ENCODE peak calls at places on chromosomes 16 and 17, in nine cellular contexts. One of them, this sample, is unnamed.

GRCh38 chr16:81158964-81159363 is 62.8 kb upstream of the GCSH start:
- DNase-seq in neural progenitor cell: peak; percentile 30
- DNase-seq in PC-3: no peak
- DNase-seq in A673: no peak
- DNase-seq in H1: no peak
- DNase-seq in GM23248: no peak
- DNase-seq in PC-9: no peak
- DNase-seq in GM23338: no peak
- DNase-seq in GM12878: no peak
- DNase-seq in this sample: no peak

GRCh38 chr17:43532581-43532980 is 13.6 kb downstream of the ETV4 start:
- DNase-seq in neural progenitor cell: no peak
- DNase-seq in PC-3: no peak
- DNase-seq in A673: no peak
- DNase-seq in H1: no peak
- DNase-seq in GM23248: no peak
- DNase-seq in PC-9: no peak
- DNase-seq in GM23338: no peak
- DNase-seq in GM12878: no peak
- DNase-seq in this sample: no peak

GRCh38 chr16:77788196-77789084 is at the start of gene VAT1L:
- DNase-seq in neural progenitor cell: peak; percentile 78
- DNase-seq in PC-3: no peak
- DNase-seq in A673: no peak
- DNase-seq in H1: peak; percentile 7
- DNase-seq in GM23248: peak; percentile 79
- DNase-seq in PC-9: no peak
- DNase-seq in GM23338: peak; percentile 78
- DNase-seq in GM12878: no peak
- DNase-seq in this sample: no peak

GRCh38 chr16:83769397-83770008 is 38.3 kb upstream of the HSBP1 start:
- DNase-seq in neural progenitor cell: no peak
- DNase-seq in PC-3: no peak
- DNase-seq in A673: no peak
- DNase-seq in H1: no peak
- DNase-seq in GM23248: no peak
- DNase-seq in PC-9: no peak
- DNase-seq in GM23338: peak; percentile 30
- DNase-seq in GM12878: no peak
- DNase-seq in this sample: no peak

GRCh38 chr16:51971184-51971583 is 575.8 kb downstream of the TOX3 start:
- DNase-seq in neural progenitor cell: peak; percentile 55
- DNase-seq in PC-3: no peak
- DNase-seq in A673: peak; percentile 74
- DNase-seq in H1: no peak
- DNase-seq in GM23248: peak; percentile 71
- DNase-seq in PC-9: no peak
- DNase-seq in GM23338: peak; percentile 72
- DNase-seq in GM12878: no peak
- DNase-seq in this sample: no peak

GRCh38 chr17:50274142-50274944 is at the start of gene TMEM92:
- DNase-seq in neural progenitor cell: peak; percentile 90
- DNase-seq in PC-3: peak; percentile 87
- DNase-seq in A673: peak; percentile 65
- DNase-seq in H1: peak; percentile 69
- DNase-seq in GM23248: peak; percentile 45
- DNase-seq in PC-9: peak; percentile 87
- DNase-seq in GM23338: peak; percentile 96
- DNase-seq in GM12878: no peak
- DNase-seq in this sample: no peak

GRCh38 chr17:55606431-55606830 is 95.2 kb upstream of the SMIM36 start:
- DNase-seq in neural progenitor cell: no peak
- DNase-seq in PC-3: no peak
- DNase-seq in A673: no peak
- DNase-seq in H1: no peak
- DNase-seq in GM23248: no peak
- DNase-seq in PC-9: no peak
- DNase-seq in GM23338: no peak
- DNase-seq in GM12878: no peak
- DNase-seq in this sample: no peak

GRCh38 chr17:63445571-63446217 is 412 bp downstream of the CYB561 start:
- DNase-seq in neural progenitor cell: peak; percentile 83
- DNase-seq in PC-3: peak; percentile 66
- DNase-seq in A673: no peak
- DNase-seq in H1: no peak
- DNase-seq in GM23248: peak; percentile 84
- DNase-seq in PC-9: peak; percentile 70
- DNase-seq in GM23338: peak; percentile 72
- DNase-seq in GM12878: no peak
- DNase-seq in this sample: no peak

GRCh38 chr17:78746263-78746948 is 35.7 kb downstream of the CYTH1 start:
- DNase-seq in neural progenitor cell: no peak
- DNase-seq in PC-3: no peak
- DNase-seq in A673: no peak
- DNase-seq in H1: no peak
- DNase-seq in GM23248: no peak
- DNase-seq in PC-9: no peak
- DNase-seq in GM23338: peak; percentile 60
- DNase-seq in GM12878: no peak
- DNase-seq in this sample: no peak

GRCh38 chr17:65231662-65232335 is 94.6 kb downstream of the RGS9 start:
- DNase-seq in neural progenitor cell: peak; percentile 88
- DNase-seq in PC-3: peak; percentile 91
- DNase-seq in A673: peak; percentile 81
- DNase-seq in H1: peak; percentile 70
- DNase-seq in GM23248: peak; percentile 95
- DNase-seq in PC-9: peak; percentile 63
- DNase-seq in GM23338: peak; percentile 92
- DNase-seq in GM12878: peak; percentile 12
- DNase-seq in this sample: no peak

GRCh38 chr17:36703860-36704266 is 102.5 kb downstream of the MRM1 start:
- DNase-seq in neural progenitor cell: peak; percentile 94
- DNase-seq in PC-3: peak; percentile 15
- DNase-seq in A673: peak; percentile 33
- DNase-seq in H1: no peak
- DNase-seq in GM23248: peak; percentile 46
- DNase-seq in PC-9: peak; percentile 43
- DNase-seq in GM23338: peak; percentile 94
- DNase-seq in GM12878: no peak
- DNase-seq in this sample: no peak

GRCh38 chr17:9401434-9401833 is 174.2 kb downstream of the STX8 start:
- DNase-seq in neural progenitor cell: no peak
- DNase-seq in PC-3: peak; percentile 37
- DNase-seq in A673: no peak
- DNase-seq in H1: no peak
- DNase-seq in GM23248: peak; percentile 43
- DNase-seq in PC-9: peak; percentile 18
- DNase-seq in GM23338: peak; percentile 15
- DNase-seq in GM12878: no peak
- DNase-seq in this sample: no peak

GRCh38 chr17:31130286-31131224 is 35.8 kb downstream of the NF1 start:
- DNase-seq in neural progenitor cell: peak; percentile 12
- DNase-seq in PC-3: no peak
- DNase-seq in A673: no peak
- DNase-seq in H1: no peak
- DNase-seq in GM23248: no peak
- DNase-seq in PC-9: no peak
- DNase-seq in GM23338: peak; percentile 37
- DNase-seq in GM12878: no peak
- DNase-seq in this sample: no peak

GRCh38 chr16:57278494-57278893 is 6.0 kb downstream of the PLLP start:
- DNase-seq in neural progenitor cell: no peak
- DNase-seq in PC-3: no peak
- DNase-seq in A673: no peak
- DNase-seq in H1: no peak
- DNase-seq in GM23248: no peak
- DNase-seq in PC-9: no peak
- DNase-seq in GM23338: no peak
- DNase-seq in GM12878: no peak
- DNase-seq in this sample: no peak

GRCh38 chr16:75246504-75247205 is 4.8 kb downstream of the BCAR1 start:
- DNase-seq in neural progenitor cell: no peak
- DNase-seq in PC-3: no peak
- DNase-seq in A673: no peak
- DNase-seq in H1: no peak
- DNase-seq in GM23248: no peak
- DNase-seq in PC-9: no peak
- DNase-seq in GM23338: no peak
- DNase-seq in GM12878: no peak
- DNase-seq in this sample: no peak

GRCh38 chr17:61408151-61409041 is 8.8 kb downstream of the TBX2 start:
- DNase-seq in neural progenitor cell: peak; percentile 38
- DNase-seq in PC-3: no peak
- DNase-seq in A673: no peak
- DNase-seq in H1: no peak
- DNase-seq in GM23248: no peak
- DNase-seq in PC-9: no peak
- DNase-seq in GM23338: no peak
- DNase-seq in GM12878: no peak
- DNase-seq in this sample: no peak

GRCh38 chr17:8402921-8403536 is 5.4 kb upstream of the RNF222 start:
- DNase-seq in neural progenitor cell: no peak
- DNase-seq in PC-3: no peak
- DNase-seq in A673: no peak
- DNase-seq in H1: no peak
- DNase-seq in GM23248: no peak
- DNase-seq in PC-9: no peak
- DNase-seq in GM23338: no peak
- DNase-seq in GM12878: no peak
- DNase-seq in this sample: no peak

GRCh38 chr17:31738067-31738466 is 121.0 kb downstream of the COPRS start:
- DNase-seq in neural progenitor cell: no peak
- DNase-seq in PC-3: peak; percentile 18
- DNase-seq in A673: no peak
- DNase-seq in H1: no peak
- DNase-seq in GM23248: no peak
- DNase-seq in PC-9: no peak
- DNase-seq in GM23338: no peak
- DNase-seq in GM12878: no peak
- DNase-seq in this sample: no peak

DNA sequence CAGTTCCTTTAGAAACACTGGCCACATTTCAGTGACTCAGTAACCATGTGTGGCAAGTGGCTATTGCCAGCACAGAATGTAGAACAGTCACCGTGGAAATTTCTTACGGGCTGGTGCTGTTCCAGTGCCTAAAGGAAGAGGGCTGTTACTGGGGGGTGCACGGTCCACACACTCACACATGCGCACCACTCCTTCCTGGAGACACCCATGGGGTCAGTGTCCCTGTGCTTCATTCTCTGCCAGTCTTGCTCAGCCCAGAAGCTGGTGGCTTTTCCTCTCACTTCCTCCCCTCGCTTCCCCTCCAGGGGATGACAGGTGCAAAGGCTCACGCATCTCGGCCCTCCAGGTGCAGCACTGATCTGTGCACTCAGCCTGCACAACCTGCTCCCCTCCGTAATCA is 115.6 kb downstream of the CCDC182 start:
- DNase-seq in neural progenitor cell: no peak
- DNase-seq in PC-3: no peak
- DNase-seq in A673: no peak
- DNase-seq in H1: no peak
- DNase-seq in GM23248: peak; percentile 52
- DNase-seq in PC-9: no peak
- DNase-seq in GM23338: no peak
- DNase-seq in GM12878: peak; percentile 37
- DNase-seq in this sample: no peak
- H3K36me3 ChIP-seq in neural progenitor cell: no peaks in the 10 kb centered on the region
- H3K36me3 ChIP-seq in PC-3: no peaks in the 10 kb centered on the region
- H3K36me3 ChIP-seq in A673: no peaks in the 10 kb centered on the region
- H3K36me3 ChIP-seq in H1: no peaks in the 10 kb centered on the region
- H3K36me3 ChIP-seq in GM23248: no peaks in the 10 kb centered on the region
- H3K36me3 ChIP-seq in PC-9: no peaks in the 10 kb centered on the region
- H3K36me3 ChIP-seq in GM23338: no peaks in the 10 kb centered on the region
- H3K36me3 ChIP-seq in GM12878: peaks cover 18% of the 10 kb centered on the region
- H3K36me3 ChIP-seq in this sample: no peaks in the 10 kb centered on the region

DNA sequence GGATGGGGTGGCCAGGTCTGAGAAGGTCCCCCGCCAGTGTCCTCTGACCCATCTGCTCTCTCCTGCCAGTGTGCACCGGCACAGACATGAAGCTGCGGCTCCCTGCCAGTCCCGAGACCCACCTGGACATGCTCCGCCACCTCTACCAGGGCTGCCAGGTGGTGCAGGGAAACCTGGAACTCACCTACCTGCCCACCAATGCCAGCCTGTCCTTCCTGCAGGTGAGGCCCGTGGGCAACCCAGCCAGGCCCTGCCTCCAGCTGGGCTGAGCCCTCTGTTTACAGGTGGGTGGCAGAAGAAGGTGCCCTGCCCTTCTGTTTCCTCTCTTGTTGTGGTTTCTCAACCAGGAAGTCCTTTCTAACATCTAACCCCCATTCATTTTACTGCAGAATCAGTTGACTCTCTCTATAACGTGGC is 7.1 kb downstream of the ERBB2 start:
- DNase-seq in neural progenitor cell: no peak
- DNase-seq in PC-3: peak; percentile 13
- DNase-seq in A673: no peak
- DNase-seq in H1: no peak
- DNase-seq in GM23248: no peak
- DNase-seq in PC-9: peak; percentile 26
- DNase-seq in GM23338: no peak
- DNase-seq in GM12878: no peak
- DNase-seq in this sample: no peak
- H3K27ac ChIP-seq in neural progenitor cell: no peak overlapping the region
- H3K27ac ChIP-seq in PC-3: peak overlapping the region; percentile 92
- H3K27ac ChIP-seq in A673: no peak overlapping the region
- H3K27ac ChIP-seq in H1: no peak overlapping the region
- H3K27ac ChIP-seq in GM23248: no peak overlapping the region
- H3K27ac ChIP-seq in PC-9: peak overlapping the region; percentile 68
- H3K27ac ChIP-seq in GM23338: no peak overlapping the region
- H3K27ac ChIP-seq in GM12878: no peak overlapping the region
- H3K27ac ChIP-seq in this sample: no peak overlapping the region

DNA sequence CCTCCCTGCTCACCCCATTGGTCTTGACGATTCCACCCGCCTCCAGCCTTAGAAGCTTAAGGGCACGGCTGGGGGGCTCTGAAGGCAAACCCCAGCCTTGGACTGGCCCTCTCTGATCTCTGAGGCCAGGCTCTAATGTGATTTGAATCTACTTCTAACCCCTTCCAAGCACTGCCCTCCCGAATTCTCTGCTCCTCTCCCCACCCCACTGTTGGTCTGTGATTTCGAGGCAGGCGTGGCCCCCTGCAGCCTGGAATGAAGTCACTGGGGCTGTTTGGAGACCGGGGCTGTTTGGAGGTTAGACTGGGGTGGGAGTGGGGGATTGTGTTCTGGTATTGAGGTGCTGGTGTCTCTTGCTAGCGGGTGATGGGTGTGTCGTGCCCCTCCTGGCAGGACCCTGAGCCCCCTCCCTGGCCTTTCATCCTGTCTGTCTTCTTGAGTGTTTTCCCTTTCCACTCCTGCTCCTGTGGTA is 2.2 kb downstream of the GRB7 start:
- DNase-seq in neural progenitor cell: peak; percentile 18
- DNase-seq in PC-3: peak; percentile 28
- DNase-seq in A673: no peak
- DNase-seq in H1: no peak
- DNase-seq in GM23248: peak; percentile 29
- DNase-seq in PC-9: peak; percentile 37
- DNase-seq in GM23338: peak; percentile 55
- DNase-seq in GM12878: no peak
- DNase-seq in this sample: no peak
- TF ChIP-seq EZH2 in neural progenitor cell: no peak
- TF ChIP-seq EZH2 in PC-3: no peak
- TF ChIP-seq EZH2 in A673: no peak
- TF ChIP-seq EZH2 in H1: no peak
- TF ChIP-seq EZH2 in GM23248: no peak
- TF ChIP-seq EZH2 in PC-9: no peak
- TF ChIP-seq EZH2 in GM23338: no peak
- TF ChIP-seq EZH2 in GM12878: no peak
- TF ChIP-seq EZH2 in this sample: no peak

GRCh38 chr17:81583589-81584337 is 31.6 kb upstream of the FAAP100 start:
- DNase-seq in neural progenitor cell: no peak
- DNase-seq in PC-3: peak; percentile 86
- DNase-seq in A673: no peak
- DNase-seq in H1: no peak
- DNase-seq in GM23248: no peak
- DNase-seq in PC-9: no peak
- DNase-seq in GM23338: no peak
- DNase-seq in GM12878: no peak
- DNase-seq in this sample: no peak
- H3K36me3 ChIP-seq in neural progenitor cell: no peaks in the 10 kb centered on the region
- H3K36me3 ChIP-seq in PC-3: peaks cover 60% of the 10 kb centered on the region
- H3K36me3 ChIP-seq in A673: peaks cover 70% of the 10 kb centered on the region
- H3K36me3 ChIP-seq in H1: peaks cover 34% of the 10 kb centered on the region
- H3K36me3 ChIP-seq in GM23248: peaks cover 53% of the 10 kb centered on the region
- H3K36me3 ChIP-seq in PC-9: no peaks in the 10 kb centered on the region
- H3K36me3 ChIP-seq in GM23338: peaks cover 53% of the 10 kb centered on the region
- H3K36me3 ChIP-seq in GM12878: peaks cover 28% of the 10 kb centered on the region
- H3K36me3 ChIP-seq in this sample: peaks cover 72% of the 10 kb centered on the region